ENCODE peak calls at places on chromosomes 13 and 19, in seven cellular contexts. O is HCT116, V is K562, G is SK-N-SH, W is H1, Z is GM12878, H is HepG2. K is an unnamed sample.

GRCh38 chr13:76016799-76017198 is 380.7 kb downstream of the LMO7 start:
- DNase-seq in O (peak), V (peak), G (peak), W (peak), Z (no peak), H (peak), K (no peak)

GRCh38 chr13:108957369-108958012 is 328.1 kb downstream of the MYO16 start:
- DNase-seq in O (peak), V (no peak), G (no peak), W (no peak), Z (no peak), H (no peak), K (no peak)

GRCh38 chr19:7904074-7905020 is 670 bp downstream of the MAP2K7 start:
- DNase-seq in O (no peak), V (peak), G (peak), W (no peak), Z (no peak), H (no peak), K (no peak)

GRCh38 chr19:53365899-53366493 is 491 bp downstream of the ZNF525 start:
- DNase-seq in O (no peak), V (no peak), G (peak), W (no peak), Z (no peak), H (peak), K (no peak)

GRCh38 chr13:42110410-42111155 is 62.1 kb downstream of the DGKH start:
- DNase-seq in O (peak), V (peak), G (peak), W (no peak), Z (peak), H (peak), K (peak)

GRCh38 chr13:103812966-103813365 is 746.7 kb upstream of the SLC10A2 start:
- DNase-seq in O (no peak), V (no peak), G (peak), W (no peak), Z (no peak), H (no peak), K (no peak)

GRCh38 chr13:36665630-36666029 is 8.2 kb upstream of the SERTM1 start:
- DNase-seq in O (no peak), V (no peak), G (no peak), W (no peak), Z (no peak), H (no peak), K (no peak)

GRCh38 chr13:30108913-30109237 is 198.5 kb downstream of the KATNAL1 start:
- DNase-seq in O (no peak), V (no peak), G (no peak), W (no peak), Z (no peak), H (peak), K (no peak)

GRCh38 chr19:56076413-56076998 is 44.6 kb downstream of the ZNF787 start:
- DNase-seq in O (peak), V (peak), G (peak), W (peak), Z (no peak), H (peak), K (peak)

GRCh38 chr13:48769107-48769704 is 115.5 kb downstream of the CYSLTR2 start:
- DNase-seq in O (peak), V (peak), G (peak), W (peak), Z (peak), H (peak), K (peak)

GRCh38 chr13:99981115-99982020 is at the start of gene ZIC2:
- DNase-seq in O (peak), V (peak), G (peak), W (peak), Z (no peak), H (no peak), K (no peak)

GRCh38 chr13:48653074-48654054 is at the start of gene CYSLTR2:
- DNase-seq in O (no peak), V (no peak), G (peak), W (no peak), Z (peak), H (no peak), K (no peak)

GRCh38 chr13:113364371-113364932 is 522 bp upstream of the GRTP1 start:
- DNase-seq in O (no peak), V (no peak), G (no peak), W (no peak), Z (no peak), H (no peak), K (no peak)

DNA sequence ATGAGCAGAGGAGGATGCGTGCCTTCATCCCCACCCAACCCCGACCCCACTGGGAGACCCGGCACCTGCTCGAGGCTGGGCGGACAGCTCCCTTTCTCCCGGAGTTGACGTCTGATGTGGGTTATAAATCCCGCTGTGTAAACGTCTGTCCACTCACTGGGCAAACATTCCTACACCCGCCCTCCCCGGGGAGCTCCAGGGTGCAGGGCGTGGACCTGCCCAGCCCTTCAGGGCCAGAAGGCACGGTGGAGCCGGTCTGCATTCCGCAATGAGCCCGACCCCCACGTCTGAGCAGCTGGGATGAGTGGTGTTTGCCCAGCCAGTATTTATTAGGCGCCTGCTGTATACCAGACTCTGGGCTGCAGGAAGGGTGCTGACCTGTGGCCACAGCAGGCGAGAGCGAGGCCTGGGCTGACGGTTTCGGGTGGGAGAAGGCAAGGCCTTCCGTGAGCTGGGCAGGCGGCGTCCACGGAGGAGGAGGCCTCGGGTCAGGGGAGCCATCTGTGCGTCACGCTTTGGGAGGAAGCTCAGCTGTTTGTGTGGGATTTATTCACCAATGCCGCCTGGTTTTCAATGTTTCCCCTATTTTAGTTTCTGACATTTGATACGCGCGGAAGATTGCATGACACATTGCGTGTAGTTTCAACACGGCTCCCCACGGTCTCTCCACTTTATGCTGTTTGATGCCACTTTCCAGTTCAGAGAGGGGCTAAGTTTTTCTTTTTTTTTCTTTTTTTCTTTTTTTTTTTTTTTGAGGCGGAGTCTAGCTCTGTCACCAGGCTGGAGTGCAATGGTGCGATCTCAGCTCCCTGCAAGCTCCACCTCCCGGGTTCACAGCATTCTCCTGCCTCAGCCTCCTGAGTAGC is 2.0 kb downstream of the MISP start:
- DNase-seq in O (peak), V (peak), G (no peak), W (no peak), Z (no peak), H (peak), K (no peak)
- TF ChIP-seq SIN3A in O (peak), V (no peak), G (no peak), W (no peak), Z (no peak), H (no peak), K (no peak)

GRCh38 chr19:47473336-47473735 is 1.6 kb upstream of the SLC8A2 start:
- DNase-seq in O (no peak), V (no peak), G (no peak), W (no peak), Z (no peak), H (no peak), K (no peak)

GRCh38 chr19:47469719-47470118 is 2.0 kb downstream of the SLC8A2 start:
- DNase-seq in O (no peak), V (no peak), G (no peak), W (no peak), Z (no peak), H (no peak), K (no peak)

GRCh38 chr19:47471381-47471732 is 336 bp downstream of the SLC8A2 start:
- DNase-seq in O (no peak), V (no peak), G (no peak), W (no peak), Z (no peak), H (no peak), K (no peak)

GRCh38 chr19:47470447-47471195 is 1.1 kb downstream of the SLC8A2 start:
- DNase-seq in O (no peak), V (no peak), G (no peak), W (no peak), Z (no peak), H (no peak), K (no peak)

DNA sequence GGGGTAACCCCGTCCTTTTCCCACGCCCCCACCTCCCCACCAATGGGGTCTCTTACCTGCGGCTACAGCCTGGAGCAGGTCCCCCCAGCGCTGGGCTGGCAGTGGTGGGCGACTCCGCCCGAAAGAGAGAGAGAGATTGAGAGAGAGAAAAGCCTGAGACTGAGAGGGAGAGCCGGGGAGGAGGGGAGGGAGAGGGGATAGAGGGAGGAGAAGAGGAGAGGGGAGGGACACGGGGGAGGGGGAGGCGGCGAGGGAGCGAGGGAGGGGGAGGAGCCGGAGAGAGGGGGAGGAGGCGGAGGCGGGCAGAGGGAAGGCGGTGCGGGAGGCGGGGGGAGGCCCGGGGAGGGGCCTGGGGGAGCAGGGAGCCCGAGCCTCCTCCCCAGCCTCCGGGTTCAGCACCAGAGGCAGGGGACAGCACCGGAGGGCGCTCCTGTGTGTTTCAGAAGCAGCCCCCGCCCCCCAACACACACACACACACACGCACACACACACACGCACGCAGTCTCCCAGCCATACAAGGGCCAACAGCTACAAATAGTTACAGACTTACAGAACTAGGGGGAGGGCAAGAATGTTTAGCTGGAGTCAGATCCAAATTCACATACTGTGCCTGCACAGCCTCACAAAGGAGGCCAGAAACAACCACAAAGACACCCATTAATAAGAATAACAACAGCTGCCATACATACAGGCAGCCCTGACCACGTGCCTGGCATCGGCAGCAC is at the start of gene SLC8A2:
- DNase-seq in O (peak), V (peak), G (peak), W (peak), Z (no peak), H (peak), K (no peak)
- TF ChIP-seq SIN3A in O (no peak), V (peak), G (peak), W (peak), Z (no peak), H (peak), K (no peak)

GRCh38 chr13:101916108-101916757 is 463.8 kb downstream of the ITGBL1 start:
- DNase-seq in O (no peak), V (no peak), G (peak), W (peak), Z (no peak), H (no peak), K (no peak)
- TF ChIP-seq SIN3A in O (no peak), V (no peak), G (no peak), W (peak), Z (no peak), H (no peak), K (no peak)

GRCh38 chr13:21541980-21542379 is 62.0 kb downstream of the MICU2 start:
- DNase-seq in O (no peak), V (no peak), G (no peak), W (no peak), Z (no peak), H (no peak), K (no peak)
- TF ChIP-seq SIN3A in O (no peak), V (no peak), G (no peak), W (no peak), Z (no peak), H (no peak), K (no peak)

GRCh38 chr13:46296465-46296822 is 84.7 kb downstream of the LRRC63 start:
- DNase-seq in O (no peak), V (no peak), G (no peak), W (no peak), Z (no peak), H (no peak), K (no peak)

GRCh38 chr13:46296920-46297319 is 85.2 kb downstream of the LRRC63 start:
- DNase-seq in O (peak), V (peak), G (no peak), W (no peak), Z (no peak), H (no peak), K (no peak)

GRCh38 chr13:46295531-46296464 is 84.1 kb downstream of the LRRC63 start:
- DNase-seq in O (no peak), V (no peak), G (no peak), W (no peak), Z (peak), H (no peak), K (no peak)

GRCh38 chr13:46297338-46297737 is 85.6 kb downstream of the LRRC63 start:
- DNase-seq in O (no peak), V (no peak), G (no peak), W (no peak), Z (no peak), H (no peak), K (no peak)
- TF ChIP-seq SIN3A in O (no peak), V (no peak), G (no peak), W (no peak), Z (no peak), H (no peak), K (no peak)